ENCODE peak calls at places on chromosome 3, in ten cellular contexts. One of them, this sample, is unnamed.

GRCh38 chr3:64916192-64916798 is 228.5 kb upstream of the ADAMTS9 start:
- DNase-seq in fibroblast of lung: no peak
- DNase-seq in fibroblast of mammary gland: no peak
- DNase-seq in CD4-positive, alpha-beta T cell: no peak
- DNase-seq in cardiac muscle cell: peak; percentile 17
- DNase-seq in epithelial cell of esophagus: no peak
- DNase-seq in foreskin keratinocyte: no peak
- DNase-seq in choroid plexus epithelial cell: peak; percentile 28
- DNase-seq in psoas muscle: no peak
- DNase-seq in right lobe of liver: no peak
- DNase-seq in this sample: no peak

GRCh38 chr3:17590465-17590864 is 152.0 kb downstream of the TBC1D5 start:
- DNase-seq in cardiac muscle cell: no peak
- DNase-seq in fibroblast of lung: no peak
- DNase-seq in psoas muscle: no peak
- DNase-seq in fibroblast of mammary gland: no peak
- DNase-seq in foreskin keratinocyte: no peak
- DNase-seq in right lobe of liver: no peak
- DNase-seq in epithelial cell of esophagus: no peak
- DNase-seq in CD4-positive, alpha-beta T cell: no peak
- DNase-seq in choroid plexus epithelial cell: no peak
- DNase-seq in this sample: no peak

GRCh38 chr3:124887177-124887995 is at the start of gene ITGB5:
- DNase-seq in cardiac muscle cell: peak; percentile 90
- DNase-seq in fibroblast of mammary gland: peak; percentile 74
- DNase-seq in choroid plexus epithelial cell: peak; percentile 65
- DNase-seq in foreskin keratinocyte: no peak
- DNase-seq in psoas muscle: peak; percentile 87
- DNase-seq in epithelial cell of esophagus: peak; percentile 67
- DNase-seq in right lobe of liver: peak; percentile 92
- DNase-seq in CD4-positive, alpha-beta T cell: no peak
- DNase-seq in fibroblast of lung: peak; percentile 67
- DNase-seq in this sample: no peak

GRCh38 chr3:39809181-39809994 is at the start of gene MYRIP:
- DNase-seq in CD4-positive, alpha-beta T cell: no peak
- DNase-seq in right lobe of liver: peak; percentile 92
- DNase-seq in fibroblast of lung: no peak
- DNase-seq in fibroblast of mammary gland: no peak
- DNase-seq in choroid plexus epithelial cell: peak; percentile 13
- DNase-seq in epithelial cell of esophagus: peak; percentile 44
- DNase-seq in foreskin keratinocyte: no peak
- DNase-seq in cardiac muscle cell: peak; percentile 91
- DNase-seq in psoas muscle: peak; percentile 51
- DNase-seq in this sample: no peak

GRCh38 chr3:109023656-109024254 is 70.1 kb upstream of the GUCA1C start:
- DNase-seq in CD4-positive, alpha-beta T cell: peak; percentile 3
- DNase-seq in cardiac muscle cell: peak; percentile 50
- DNase-seq in choroid plexus epithelial cell: peak; percentile 71
- DNase-seq in epithelial cell of esophagus: peak; percentile 62
- DNase-seq in right lobe of liver: no peak
- DNase-seq in foreskin keratinocyte: no peak
- DNase-seq in psoas muscle: no peak
- DNase-seq in fibroblast of mammary gland: peak; percentile 44
- DNase-seq in fibroblast of lung: peak; percentile 63
- DNase-seq in this sample: no peak

GRCh38 chr3:108552267-108553159 is 36.7 kb downstream of the CIP2A start:
- DNase-seq in right lobe of liver: no peak
- DNase-seq in epithelial cell of esophagus: peak; percentile 60
- DNase-seq in cardiac muscle cell: peak; percentile 63
- DNase-seq in psoas muscle: no peak
- DNase-seq in fibroblast of mammary gland: peak; percentile 65
- DNase-seq in CD4-positive, alpha-beta T cell: no peak
- DNase-seq in foreskin keratinocyte: peak; percentile 7
- DNase-seq in fibroblast of lung: peak; percentile 78
- DNase-seq in choroid plexus epithelial cell: peak; percentile 75
- DNase-seq in this sample: no peak

GRCh38 chr3:14602804-14603644 is 48.5 kb upstream of the CCDC174 start:
- DNase-seq in cardiac muscle cell: peak; percentile 54
- DNase-seq in foreskin keratinocyte: no peak
- DNase-seq in right lobe of liver: no peak
- DNase-seq in fibroblast of lung: no peak
- DNase-seq in choroid plexus epithelial cell: no peak
- DNase-seq in epithelial cell of esophagus: no peak
- DNase-seq in fibroblast of mammary gland: no peak
- DNase-seq in psoas muscle: no peak
- DNase-seq in CD4-positive, alpha-beta T cell: no peak
- DNase-seq in this sample: no peak

GRCh38 chr3:179076243-179077027 is 4.8 kb upstream of the ZMAT3 start:
- DNase-seq in fibroblast of mammary gland: no peak
- DNase-seq in choroid plexus epithelial cell: no peak
- DNase-seq in right lobe of liver: no peak
- DNase-seq in epithelial cell of esophagus: no peak
- DNase-seq in CD4-positive, alpha-beta T cell: no peak
- DNase-seq in cardiac muscle cell: no peak
- DNase-seq in foreskin keratinocyte: no peak
- DNase-seq in psoas muscle: no peak
- DNase-seq in fibroblast of lung: no peak
- DNase-seq in this sample: no peak

GRCh38 chr3:64501298-64501906 is 186.4 kb downstream of the ADAMTS9 start:
- DNase-seq in CD4-positive, alpha-beta T cell: no peak
- DNase-seq in cardiac muscle cell: no peak
- DNase-seq in right lobe of liver: no peak
- DNase-seq in fibroblast of lung: peak; percentile 74
- DNase-seq in foreskin keratinocyte: no peak
- DNase-seq in epithelial cell of esophagus: no peak
- DNase-seq in psoas muscle: no peak
- DNase-seq in fibroblast of mammary gland: no peak
- DNase-seq in choroid plexus epithelial cell: peak; percentile 81
- DNase-seq in this sample: no peak

GRCh38 chr3:103002447-103002846 is 567.6 kb downstream of the ZPLD1 start:
- DNase-seq in right lobe of liver: no peak
- DNase-seq in fibroblast of mammary gland: no peak
- DNase-seq in CD4-positive, alpha-beta T cell: no peak
- DNase-seq in choroid plexus epithelial cell: no peak
- DNase-seq in psoas muscle: no peak
- DNase-seq in fibroblast of lung: peak; percentile 19
- DNase-seq in cardiac muscle cell: no peak
- DNase-seq in epithelial cell of esophagus: no peak
- DNase-seq in foreskin keratinocyte: no peak
- DNase-seq in this sample: no peak

GRCh38 chr3:105613120-105613519 is 246.4 kb downstream of the ALCAM start:
- DNase-seq in fibroblast of lung: no peak
- DNase-seq in cardiac muscle cell: peak; percentile 2
- DNase-seq in right lobe of liver: no peak
- DNase-seq in fibroblast of mammary gland: peak; percentile 22
- DNase-seq in foreskin keratinocyte: no peak
- DNase-seq in choroid plexus epithelial cell: no peak
- DNase-seq in CD4-positive, alpha-beta T cell: no peak
- DNase-seq in epithelial cell of esophagus: no peak
- DNase-seq in psoas muscle: no peak
- DNase-seq in this sample: no peak

GRCh38 chr3:133472242-133472641 is 72.4 kb downstream of the BFSP2 start:
- DNase-seq in right lobe of liver: no peak
- DNase-seq in CD4-positive, alpha-beta T cell: no peak
- DNase-seq in fibroblast of lung: peak; percentile 29
- DNase-seq in cardiac muscle cell: peak; percentile 58
- DNase-seq in epithelial cell of esophagus: peak; percentile 23
- DNase-seq in psoas muscle: no peak
- DNase-seq in fibroblast of mammary gland: peak; percentile 8
- DNase-seq in foreskin keratinocyte: no peak
- DNase-seq in choroid plexus epithelial cell: no peak
- DNase-seq in this sample: no peak

GRCh38 chr3:136818191-136818850 is 605 bp upstream of the SLC35G2 start:
- DNase-seq in epithelial cell of esophagus: peak; percentile 69
- DNase-seq in choroid plexus epithelial cell: peak; percentile 83
- DNase-seq in foreskin keratinocyte: no peak
- DNase-seq in psoas muscle: peak; percentile 35
- DNase-seq in fibroblast of lung: peak; percentile 72
- DNase-seq in right lobe of liver: no peak
- DNase-seq in CD4-positive, alpha-beta T cell: no peak
- DNase-seq in cardiac muscle cell: peak; percentile 15
- DNase-seq in fibroblast of mammary gland: peak; percentile 96
- DNase-seq in this sample: peak; percentile 65
- TF ChIP-seq CTCF in epithelial cell of esophagus: no peak
- TF ChIP-seq CTCF in choroid plexus epithelial cell: peak; percentile 25
- TF ChIP-seq CTCF in foreskin keratinocyte: peak; percentile 9
- TF ChIP-seq CTCF in psoas muscle: no peak
- TF ChIP-seq CTCF in fibroblast of lung: no peak
- TF ChIP-seq CTCF in right lobe of liver: no peak
- TF ChIP-seq CTCF in CD4-positive, alpha-beta T cell: no peak
- TF ChIP-seq CTCF in cardiac muscle cell: peak; percentile 7
- TF ChIP-seq CTCF in fibroblast of mammary gland: peak; percentile 42
- TF ChIP-seq CTCF in this sample: no peak

GRCh38 chr3:49021813-49022720 is at the start of gene NDUFAF3:
- DNase-seq in fibroblast of lung: peak; percentile 94
- DNase-seq in choroid plexus epithelial cell: peak; percentile 95
- DNase-seq in epithelial cell of esophagus: peak; percentile 96
- DNase-seq in foreskin keratinocyte: peak; percentile 92
- DNase-seq in right lobe of liver: peak; percentile 94
- DNase-seq in CD4-positive, alpha-beta T cell: peak; percentile 86
- DNase-seq in cardiac muscle cell: peak; percentile 95
- DNase-seq in psoas muscle: peak; percentile 96
- DNase-seq in fibroblast of mammary gland: peak; percentile 92
- DNase-seq in this sample: peak; percentile 52

GRCh38 chr3:49022751-49023171 is 840 bp downstream of the NDUFAF3 start:
- DNase-seq in CD4-positive, alpha-beta T cell: no peak
- DNase-seq in foreskin keratinocyte: no peak
- DNase-seq in right lobe of liver: peak; percentile 58
- DNase-seq in fibroblast of mammary gland: no peak
- DNase-seq in fibroblast of lung: no peak
- DNase-seq in psoas muscle: no peak
- DNase-seq in choroid plexus epithelial cell: no peak
- DNase-seq in epithelial cell of esophagus: no peak
- DNase-seq in cardiac muscle cell: no peak
- DNase-seq in this sample: no peak

GRCh38 chr3:49019941-49020334 is 1.6 kb upstream of the DALRD3 start:
- DNase-seq in fibroblast of mammary gland: peak; percentile 35
- DNase-seq in epithelial cell of esophagus: peak; percentile 50
- DNase-seq in CD4-positive, alpha-beta T cell: no peak
- DNase-seq in psoas muscle: no peak
- DNase-seq in right lobe of liver: no peak
- DNase-seq in foreskin keratinocyte: no peak
- DNase-seq in fibroblast of lung: no peak
- DNase-seq in choroid plexus epithelial cell: no peak
- DNase-seq in cardiac muscle cell: no peak
- DNase-seq in this sample: no peak

GRCh38 chr3:49020335-49021212 is 1.3 kb upstream of the NDUFAF3 start:
- DNase-seq in cardiac muscle cell: peak; percentile 39
- DNase-seq in psoas muscle: peak; percentile 61
- DNase-seq in fibroblast of mammary gland: no peak
- DNase-seq in foreskin keratinocyte: no peak
- DNase-seq in choroid plexus epithelial cell: no peak
- DNase-seq in epithelial cell of esophagus: no peak
- DNase-seq in right lobe of liver: peak; percentile 82
- DNase-seq in CD4-positive, alpha-beta T cell: no peak
- DNase-seq in fibroblast of lung: no peak
- DNase-seq in this sample: no peak

GRCh38 chr3:49021213-49021812 is 608 bp upstream of the NDUFAF3 start:
- DNase-seq in right lobe of liver: peak; percentile 99
- DNase-seq in CD4-positive, alpha-beta T cell: peak; percentile 98
- DNase-seq in choroid plexus epithelial cell: peak; percentile 98
- DNase-seq in foreskin keratinocyte: peak; percentile 92
- DNase-seq in psoas muscle: peak; percentile 100
- DNase-seq in epithelial cell of esophagus: peak; percentile 98
- DNase-seq in cardiac muscle cell: peak; percentile 100
- DNase-seq in fibroblast of lung: peak; percentile 97
- DNase-seq in fibroblast of mammary gland: peak; percentile 96
- DNase-seq in this sample: peak; percentile 72
- TF ChIP-seq CTCF in right lobe of liver: no peak
- TF ChIP-seq CTCF in CD4-positive, alpha-beta T cell: no peak
- TF ChIP-seq CTCF in choroid plexus epithelial cell: no peak
- TF ChIP-seq CTCF in foreskin keratinocyte: no peak
- TF ChIP-seq CTCF in psoas muscle: no peak
- TF ChIP-seq CTCF in epithelial cell of esophagus: no peak
- TF ChIP-seq CTCF in cardiac muscle cell: no peak
- TF ChIP-seq CTCF in fibroblast of lung: no peak
- TF ChIP-seq CTCF in fibroblast of mammary gland: no peak
- TF ChIP-seq CTCF in this sample: no peak

DNA sequence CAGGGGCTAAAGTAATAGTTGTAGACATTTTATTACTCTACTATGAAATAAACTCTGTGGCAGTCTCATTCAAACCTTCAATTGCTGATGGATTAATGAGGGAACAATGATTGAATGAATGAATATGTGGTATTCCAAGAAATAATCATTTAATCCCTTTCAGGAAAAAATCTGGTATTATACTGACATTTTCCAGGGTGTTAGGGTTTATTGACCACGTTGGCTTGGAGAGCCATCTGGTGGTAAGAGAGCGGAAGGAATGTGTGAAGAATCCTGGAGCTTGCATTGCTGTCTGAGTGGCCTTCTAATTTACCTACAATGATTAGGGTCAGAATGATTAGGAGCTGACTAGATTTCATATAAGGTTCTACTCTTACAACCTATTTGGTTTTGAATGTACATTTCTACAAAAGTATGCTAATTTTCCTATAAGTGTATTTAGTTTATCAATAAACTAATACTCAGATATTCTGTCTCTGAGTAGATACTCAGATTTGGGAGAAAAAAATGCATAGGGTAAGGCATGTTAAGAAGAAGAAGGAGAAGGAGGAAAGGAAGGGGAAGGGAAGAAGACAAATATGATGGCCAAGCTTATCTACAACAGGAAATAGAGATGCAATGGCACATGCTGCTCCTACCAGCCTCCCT is 249.9 kb downstream of the ROBO1 start:
- DNase-seq in cardiac muscle cell: peak; percentile 50
- DNase-seq in fibroblast of lung: peak; percentile 55
- DNase-seq in choroid plexus epithelial cell: peak; percentile 78
- DNase-seq in foreskin keratinocyte: no peak
- DNase-seq in right lobe of liver: no peak
- DNase-seq in psoas muscle: no peak
- DNase-seq in CD4-positive, alpha-beta T cell: no peak
- DNase-seq in fibroblast of mammary gland: peak; percentile 35
- DNase-seq in epithelial cell of esophagus: peak; percentile 55
- DNase-seq in this sample: no peak
- TF ChIP-seq CTCF in cardiac muscle cell: peak; percentile 81
- TF ChIP-seq CTCF in fibroblast of lung: peak; percentile 87
- TF ChIP-seq CTCF in choroid plexus epithelial cell: peak; percentile 85
- TF ChIP-seq CTCF in foreskin keratinocyte: peak; percentile 79
- TF ChIP-seq CTCF in right lobe of liver: peak; percentile 74
- TF ChIP-seq CTCF in psoas muscle: peak; percentile 13
- TF ChIP-seq CTCF in CD4-positive, alpha-beta T cell: no peak
- TF ChIP-seq CTCF in fibroblast of mammary gland: peak; percentile 62
- TF ChIP-seq CTCF in epithelial cell of esophagus: peak; percentile 78
- TF ChIP-seq CTCF in this sample: peak; percentile 80

DNA sequence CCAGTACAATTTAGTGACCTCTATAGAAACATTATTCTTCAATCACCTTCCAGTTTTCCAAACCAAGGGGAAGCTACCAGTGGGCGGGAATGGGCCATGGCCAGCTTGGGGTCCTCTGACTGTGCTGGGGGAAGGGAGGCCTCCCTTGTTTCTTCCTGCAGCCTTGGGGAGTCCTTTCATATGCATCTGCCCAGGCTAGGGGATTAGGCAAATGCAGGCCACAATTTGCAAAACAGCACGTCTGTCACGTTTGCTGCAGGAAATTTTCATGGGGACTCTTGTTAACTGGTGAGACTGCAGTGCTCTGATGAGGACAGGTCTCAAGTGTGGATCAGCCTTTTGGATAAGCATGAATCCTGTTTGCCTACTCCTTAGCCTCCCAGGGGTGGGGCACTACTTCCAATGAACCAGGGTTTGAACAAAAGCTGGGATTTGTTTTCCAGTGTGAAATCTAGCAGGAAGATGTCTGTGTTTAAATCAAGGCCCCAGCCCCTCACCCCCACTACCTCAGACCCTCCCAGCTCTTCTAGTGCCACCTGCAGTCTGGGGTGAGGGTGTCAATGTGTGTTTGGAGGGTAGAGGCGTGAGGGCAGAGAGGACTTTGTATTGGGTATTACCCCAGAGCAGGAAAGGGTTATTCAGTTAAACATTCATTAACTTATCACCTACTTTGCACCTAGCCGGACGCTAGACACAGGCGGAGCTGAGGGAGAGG is 219.9 kb downstream of the OPA1 start:
- DNase-seq in psoas muscle: no peak
- DNase-seq in foreskin keratinocyte: no peak
- DNase-seq in cardiac muscle cell: no peak
- DNase-seq in epithelial cell of esophagus: no peak
- DNase-seq in fibroblast of mammary gland: no peak
- DNase-seq in right lobe of liver: no peak
- DNase-seq in fibroblast of lung: no peak
- DNase-seq in choroid plexus epithelial cell: no peak
- DNase-seq in CD4-positive, alpha-beta T cell: no peak
- DNase-seq in this sample: no peak
- TF ChIP-seq CTCF in psoas muscle: no peak
- TF ChIP-seq CTCF in foreskin keratinocyte: no peak
- TF ChIP-seq CTCF in cardiac muscle cell: no peak
- TF ChIP-seq CTCF in epithelial cell of esophagus: no peak
- TF ChIP-seq CTCF in fibroblast of mammary gland: no peak
- TF ChIP-seq CTCF in right lobe of liver: no peak
- TF ChIP-seq CTCF in fibroblast of lung: no peak
- TF ChIP-seq CTCF in choroid plexus epithelial cell: no peak
- TF ChIP-seq CTCF in CD4-positive, alpha-beta T cell: no peak
- TF ChIP-seq CTCF in this sample: no peak

This sample was measured in epithelial cell of proximal tubule.